ENCODE peak calls at places on chromosomes 7 and 10, in nine cellular contexts. One of them, this sample, is unnamed.

GRCh38 chr7:13850185-13850752 is 139.2 kb downstream of the ETV1 start:
- DNase-seq in adipocyte: peak
- DNase-seq in GM12878: peak
- DNase-seq in spleen: no peak
- DNase-seq in skeletal muscle cell: peak
- DNase-seq in CD4-positive, CD25-positive, alpha-beta regulatory T cell: peak
- DNase-seq in psoas muscle: no peak
- DNase-seq in BJ: peak
- DNase-seq in SK-N-SH: peak
- DNase-seq in this sample: peak

GRCh38 chr10:47311193-47311899 is 10.9 kb upstream of the GDF2 start:
- DNase-seq in psoas muscle: no peak
- DNase-seq in CD4-positive, CD25-positive, alpha-beta regulatory T cell: peak
- DNase-seq in SK-N-SH: no peak
- DNase-seq in spleen: peak
- DNase-seq in BJ: no peak
- DNase-seq in adipocyte: no peak
- DNase-seq in GM12878: no peak
- DNase-seq in skeletal muscle cell: no peak
- DNase-seq in this sample: peak

GRCh38 chr10:28963539-28964221 is 286.4 kb downstream of the BAMBI start:
- DNase-seq in spleen: no peak
- DNase-seq in CD4-positive, CD25-positive, alpha-beta regulatory T cell: no peak
- DNase-seq in adipocyte: no peak
- DNase-seq in BJ: no peak
- DNase-seq in SK-N-SH: no peak
- DNase-seq in skeletal muscle cell: no peak
- DNase-seq in psoas muscle: no peak
- DNase-seq in GM12878: no peak
- DNase-seq in this sample: no peak

GRCh38 chr10:117755615-117756014 is 213.1 kb downstream of the EMX2 start:
- DNase-seq in BJ: no peak
- DNase-seq in SK-N-SH: no peak
- DNase-seq in GM12878: no peak
- DNase-seq in CD4-positive, CD25-positive, alpha-beta regulatory T cell: no peak
- DNase-seq in skeletal muscle cell: no peak
- DNase-seq in adipocyte: no peak
- DNase-seq in psoas muscle: no peak
- DNase-seq in spleen: no peak
- DNase-seq in this sample: no peak

GRCh38 chr7:146090023-146090645 is 26.5 kb upstream of the CNTNAP2 start:
- DNase-seq in psoas muscle: no peak
- DNase-seq in CD4-positive, CD25-positive, alpha-beta regulatory T cell: peak
- DNase-seq in BJ: no peak
- DNase-seq in GM12878: no peak
- DNase-seq in skeletal muscle cell: no peak
- DNase-seq in spleen: no peak
- DNase-seq in SK-N-SH: peak
- DNase-seq in adipocyte: peak
- DNase-seq in this sample: peak

GRCh38 chr7:2525161-2525930 is 5.8 kb downstream of the LFNG start:
- DNase-seq in psoas muscle: peak
- DNase-seq in SK-N-SH: no peak
- DNase-seq in skeletal muscle cell: no peak
- DNase-seq in GM12878: no peak
- DNase-seq in BJ: no peak
- DNase-seq in spleen: peak
- DNase-seq in adipocyte: no peak
- DNase-seq in CD4-positive, CD25-positive, alpha-beta regulatory T cell: no peak
- DNase-seq in this sample: no peak

GRCh38 chr10:4355346-4355745 is 470.7 kb upstream of the AKR1E2 start:
- DNase-seq in CD4-positive, CD25-positive, alpha-beta regulatory T cell: no peak
- DNase-seq in spleen: no peak
- DNase-seq in adipocyte: no peak
- DNase-seq in skeletal muscle cell: no peak
- DNase-seq in GM12878: no peak
- DNase-seq in SK-N-SH: no peak
- DNase-seq in psoas muscle: no peak
- DNase-seq in BJ: no peak
- DNase-seq in this sample: no peak

GRCh38 chr7:116802784-116803183 is 59.6 kb upstream of the CAPZA2 start:
- DNase-seq in BJ: peak
- DNase-seq in psoas muscle: no peak
- DNase-seq in GM12878: no peak
- DNase-seq in adipocyte: peak
- DNase-seq in spleen: no peak
- DNase-seq in SK-N-SH: peak
- DNase-seq in skeletal muscle cell: no peak
- DNase-seq in CD4-positive, CD25-positive, alpha-beta regulatory T cell: peak
- DNase-seq in this sample: peak

GRCh38 chr10:121956111-121957061 is 18.6 kb downstream of the NSMCE4A start:
- DNase-seq in CD4-positive, CD25-positive, alpha-beta regulatory T cell: no peak
- DNase-seq in BJ: no peak
- DNase-seq in skeletal muscle cell: peak
- DNase-seq in psoas muscle: no peak
- DNase-seq in SK-N-SH: no peak
- DNase-seq in spleen: no peak
- DNase-seq in GM12878: no peak
- DNase-seq in adipocyte: peak
- DNase-seq in this sample: no peak

GRCh38 chr10:119742988-119743646 is 17.3 kb downstream of the INPP5F start:
- DNase-seq in BJ: no peak
- DNase-seq in CD4-positive, CD25-positive, alpha-beta regulatory T cell: no peak
- DNase-seq in adipocyte: peak
- DNase-seq in psoas muscle: no peak
- DNase-seq in spleen: no peak
- DNase-seq in GM12878: no peak
- DNase-seq in SK-N-SH: no peak
- DNase-seq in skeletal muscle cell: no peak
- DNase-seq in this sample: peak

GRCh38 chr10:13882112-13882711 is 295.4 kb downstream of the PRPF18 start:
- DNase-seq in SK-N-SH: no peak
- DNase-seq in skeletal muscle cell: peak
- DNase-seq in GM12878: no peak
- DNase-seq in spleen: no peak
- DNase-seq in psoas muscle: no peak
- DNase-seq in adipocyte: peak
- DNase-seq in CD4-positive, CD25-positive, alpha-beta regulatory T cell: no peak
- DNase-seq in BJ: peak
- DNase-seq in this sample: no peak

GRCh38 chr10:2043379-2043778 is 306.1 kb upstream of the ADARB2 start:
- DNase-seq in GM12878: no peak
- DNase-seq in adipocyte: no peak
- DNase-seq in spleen: no peak
- DNase-seq in BJ: no peak
- DNase-seq in psoas muscle: no peak
- DNase-seq in skeletal muscle cell: no peak
- DNase-seq in CD4-positive, CD25-positive, alpha-beta regulatory T cell: no peak
- DNase-seq in SK-N-SH: no peak
- DNase-seq in this sample: no peak

GRCh38 chr10:36538945-36539586 is 586.3 kb upstream of the ANKRD30A start:
- DNase-seq in SK-N-SH: no peak
- DNase-seq in skeletal muscle cell: no peak
- DNase-seq in GM12878: no peak
- DNase-seq in BJ: peak
- DNase-seq in spleen: no peak
- DNase-seq in CD4-positive, CD25-positive, alpha-beta regulatory T cell: no peak
- DNase-seq in adipocyte: no peak
- DNase-seq in psoas muscle: no peak
- DNase-seq in this sample: no peak

GRCh38 chr7:86991844-86992243 is 67.6 kb downstream of the ELAPOR2 start:
- DNase-seq in GM12878: no peak
- DNase-seq in spleen: no peak
- DNase-seq in CD4-positive, CD25-positive, alpha-beta regulatory T cell: no peak
- DNase-seq in BJ: peak
- DNase-seq in SK-N-SH: no peak
- DNase-seq in psoas muscle: no peak
- DNase-seq in adipocyte: no peak
- DNase-seq in skeletal muscle cell: no peak
- DNase-seq in this sample: no peak

GRCh38 chr10:70902659-70903261 is 14.4 kb upstream of the PCBD1 start:
- DNase-seq in psoas muscle: no peak
- DNase-seq in CD4-positive, CD25-positive, alpha-beta regulatory T cell: no peak
- DNase-seq in GM12878: no peak
- DNase-seq in skeletal muscle cell: no peak
- DNase-seq in SK-N-SH: no peak
- DNase-seq in BJ: no peak
- DNase-seq in adipocyte: no peak
- DNase-seq in spleen: no peak
- DNase-seq in this sample: no peak

DNA sequence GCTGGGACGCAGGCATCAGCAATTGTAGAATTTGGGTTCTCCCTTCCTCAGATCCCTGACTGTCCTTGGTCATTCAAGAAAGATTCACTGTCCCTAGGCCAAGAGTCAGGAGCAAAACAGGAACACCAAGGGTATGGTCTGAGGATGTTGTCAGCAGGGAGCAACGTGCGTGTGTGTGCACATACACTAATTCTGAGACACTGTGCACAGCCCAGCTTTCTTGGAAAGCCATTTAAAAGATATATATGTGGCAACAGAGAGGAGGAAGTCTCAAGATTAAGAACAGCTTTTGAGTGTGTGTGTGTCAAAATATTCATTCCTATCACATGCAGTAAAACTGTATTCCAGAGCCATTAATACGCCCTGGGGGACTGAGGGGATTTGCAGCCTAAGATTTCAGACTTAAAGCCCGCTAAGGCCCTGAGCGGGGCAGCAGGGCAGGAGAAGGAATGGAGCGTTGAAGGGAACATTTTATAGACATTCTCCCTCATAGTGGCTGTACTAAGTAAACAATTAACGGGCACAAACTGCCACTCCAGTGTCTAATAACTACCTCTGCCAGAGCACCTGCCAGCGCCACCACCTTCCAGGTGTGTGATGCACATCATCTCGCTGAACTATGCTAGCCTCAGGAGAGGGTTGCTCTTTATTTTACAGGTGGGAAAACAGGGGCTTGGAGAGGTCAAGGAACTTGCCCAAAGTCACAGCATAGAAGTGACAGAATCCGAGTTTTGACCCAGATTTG is 2.0 kb downstream of the NOD1 start:
- DNase-seq in skeletal muscle cell: no peak
- DNase-seq in adipocyte: no peak
- DNase-seq in CD4-positive, CD25-positive, alpha-beta regulatory T cell: peak
- DNase-seq in GM12878: no peak
- DNase-seq in spleen: no peak
- DNase-seq in SK-N-SH: no peak
- DNase-seq in BJ: no peak
- DNase-seq in psoas muscle: no peak
- DNase-seq in this sample: peak
- H3K4me3 ChIP-seq in skeletal muscle cell: no peak
- H3K4me3 ChIP-seq in adipocyte: peak
- H3K4me3 ChIP-seq in CD4-positive, CD25-positive, alpha-beta regulatory T cell: peak
- H3K4me3 ChIP-seq in GM12878: no peak
- H3K4me3 ChIP-seq in spleen: peak
- H3K4me3 ChIP-seq in SK-N-SH: no peak
- H3K4me3 ChIP-seq in BJ: no peak
- H3K4me3 ChIP-seq in psoas muscle: peak
- H3K4me3 ChIP-seq in this sample: no peak

GRCh38 chr7:920351-921070 is 34.0 kb downstream of the ADAP1 start:
- DNase-seq in psoas muscle: no peak
- DNase-seq in BJ: no peak
- DNase-seq in skeletal muscle cell: no peak
- DNase-seq in adipocyte: no peak
- DNase-seq in spleen: peak
- DNase-seq in GM12878: no peak
- DNase-seq in CD4-positive, CD25-positive, alpha-beta regulatory T cell: no peak
- DNase-seq in SK-N-SH: no peak
- DNase-seq in this sample: peak

GRCh38 chr7:923108-924041 is 31.1 kb downstream of the ADAP1 start:
- DNase-seq in GM12878: peak
- DNase-seq in psoas muscle: peak
- DNase-seq in SK-N-SH: no peak
- DNase-seq in skeletal muscle cell: no peak
- DNase-seq in CD4-positive, CD25-positive, alpha-beta regulatory T cell: peak
- DNase-seq in BJ: no peak
- DNase-seq in adipocyte: no peak
- DNase-seq in spleen: peak
- DNase-seq in this sample: peak

GRCh38 chr7:921071-921461 is 33.4 kb downstream of the ADAP1 start:
- DNase-seq in spleen: peak
- DNase-seq in adipocyte: no peak
- DNase-seq in GM12878: no peak
- DNase-seq in SK-N-SH: no peak
- DNase-seq in CD4-positive, CD25-positive, alpha-beta regulatory T cell: no peak
- DNase-seq in BJ: no peak
- DNase-seq in psoas muscle: peak
- DNase-seq in skeletal muscle cell: no peak
- DNase-seq in this sample: no peak

GRCh38 chr7:922334-923107 is 32.0 kb downstream of the ADAP1 start:
- DNase-seq in spleen: peak
- DNase-seq in BJ: no peak
- DNase-seq in adipocyte: no peak
- DNase-seq in CD4-positive, CD25-positive, alpha-beta regulatory T cell: peak
- DNase-seq in skeletal muscle cell: no peak
- DNase-seq in SK-N-SH: no peak
- DNase-seq in psoas muscle: peak
- DNase-seq in GM12878: no peak
- DNase-seq in this sample: no peak

GRCh38 chr7:921581-922333 is 32.7 kb downstream of the ADAP1 start:
- DNase-seq in GM12878: no peak
- DNase-seq in skeletal muscle cell: no peak
- DNase-seq in SK-N-SH: no peak
- DNase-seq in CD4-positive, CD25-positive, alpha-beta regulatory T cell: peak
- DNase-seq in BJ: no peak
- DNase-seq in psoas muscle: peak
- DNase-seq in adipocyte: no peak
- DNase-seq in spleen: peak
- DNase-seq in this sample: peak
- H3K4me3 ChIP-seq in GM12878: peak
- H3K4me3 ChIP-seq in skeletal muscle cell: no peak
- H3K4me3 ChIP-seq in SK-N-SH: no peak
- H3K4me3 ChIP-seq in CD4-positive, CD25-positive, alpha-beta regulatory T cell: peak
- H3K4me3 ChIP-seq in BJ: no peak
- H3K4me3 ChIP-seq in psoas muscle: no peak
- H3K4me3 ChIP-seq in adipocyte: no peak
- H3K4me3 ChIP-seq in spleen: no peak
- H3K4me3 ChIP-seq in this sample: no peak

DNA sequence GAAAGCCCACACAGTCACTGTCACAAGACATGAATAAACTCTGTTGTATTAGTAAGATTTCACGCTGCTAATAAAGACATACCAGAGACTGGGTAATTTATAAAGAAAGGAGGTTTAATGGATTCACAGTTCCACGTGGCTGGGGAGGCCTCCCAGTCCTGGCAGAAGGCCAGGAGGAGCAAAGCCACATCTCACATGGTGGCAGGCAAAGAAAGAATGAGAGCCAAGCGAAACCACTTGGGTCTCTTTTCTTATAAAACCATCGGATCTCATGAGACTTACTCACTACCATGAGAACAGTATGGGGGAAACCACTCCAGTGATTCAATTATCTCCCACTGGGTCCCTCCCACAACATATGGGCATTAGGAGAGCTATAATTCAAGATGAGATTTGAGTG is 110.2 kb downstream of the ST8SIA6 start:
- DNase-seq in CD4-positive, CD25-positive, alpha-beta regulatory T cell: no peak
- DNase-seq in adipocyte: no peak
- DNase-seq in GM12878: no peak
- DNase-seq in psoas muscle: no peak
- DNase-seq in SK-N-SH: no peak
- DNase-seq in spleen: no peak
- DNase-seq in skeletal muscle cell: no peak
- DNase-seq in BJ: no peak
- DNase-seq in this sample: no peak
- H3K4me3 ChIP-seq in CD4-positive, CD25-positive, alpha-beta regulatory T cell: no peak
- H3K4me3 ChIP-seq in adipocyte: no peak
- H3K4me3 ChIP-seq in GM12878: no peak
- H3K4me3 ChIP-seq in psoas muscle: no peak
- H3K4me3 ChIP-seq in SK-N-SH: no peak
- H3K4me3 ChIP-seq in spleen: no peak
- H3K4me3 ChIP-seq in skeletal muscle cell: no peak
- H3K4me3 ChIP-seq in BJ: no peak
- H3K4me3 ChIP-seq in this sample: no peak

GRCh38 chr7:19707240-19707639 is 1.6 kb downstream of the POLR1F start:
- DNase-seq in psoas muscle: no peak
- DNase-seq in BJ: no peak
- DNase-seq in adipocyte: peak
- DNase-seq in GM12878: no peak
- DNase-seq in CD4-positive, CD25-positive, alpha-beta regulatory T cell: no peak
- DNase-seq in spleen: no peak
- DNase-seq in skeletal muscle cell: no peak
- DNase-seq in SK-N-SH: no peak
- DNase-seq in this sample: no peak
- H3K4me3 ChIP-seq in psoas muscle: peak
- H3K4me3 ChIP-seq in BJ: no peak
- H3K4me3 ChIP-seq in adipocyte: peak
- H3K4me3 ChIP-seq in GM12878: peak
- H3K4me3 ChIP-seq in CD4-positive, CD25-positive, alpha-beta regulatory T cell: peak
- H3K4me3 ChIP-seq in spleen: peak
- H3K4me3 ChIP-seq in skeletal muscle cell: no peak
- H3K4me3 ChIP-seq in SK-N-SH: no peak
- H3K4me3 ChIP-seq in this sample: no peak

This sample was measured in small intestine.